ENCODE peak calls at places on chromosomes 11 and 22, in six cellular contexts. One of them, this sample, is unnamed.
A peak's percentile ranks its signal among the peaks of the same experiment; 100 is the strongest.

GRCh38 chr11:65134240-65134951 is at the start of gene SYVN1:
- DNase-seq in body of pancreas: peak; percentile 94
- DNase-seq in uterus: peak; percentile 89
- DNase-seq in thoracic aorta: peak; percentile 65
- DNase-seq in HepG2: peak; percentile 80
- DNase-seq in stomach: peak; percentile 94
- DNase-seq in this sample: peak; percentile 100

GRCh38 chr11:91435694-91436375 is 788.8 kb upstream of the FAT3 start:
- DNase-seq in stomach: peak; percentile 27
- DNase-seq in body of pancreas: no peak
- DNase-seq in HepG2: no peak
- DNase-seq in uterus: no peak
- DNase-seq in thoracic aorta: no peak
- DNase-seq in this sample: no peak

GRCh38 chr11:69071956-69072355 is 23.2 kb downstream of the TPCN2 start:
- DNase-seq in stomach: no peak
- DNase-seq in uterus: no peak
- DNase-seq in thoracic aorta: no peak
- DNase-seq in body of pancreas: no peak
- DNase-seq in HepG2: no peak
- DNase-seq in this sample: no peak

GRCh38 chr11:42923651-42924050 is 388.1 kb upstream of the API5 start:
- DNase-seq in thoracic aorta: no peak
- DNase-seq in body of pancreas: no peak
- DNase-seq in uterus: no peak
- DNase-seq in HepG2: no peak
- DNase-seq in stomach: no peak
- DNase-seq in this sample: no peak

GRCh38 chr11:45390407-45390806 is 104.3 kb upstream of the SYT13 start:
- DNase-seq in body of pancreas: no peak
- DNase-seq in stomach: no peak
- DNase-seq in thoracic aorta: no peak
- DNase-seq in uterus: no peak
- DNase-seq in HepG2: peak; percentile 49
- DNase-seq in this sample: no peak

GRCh38 chr11:87092159-87092558 is 54.4 kb downstream of the TMEM135 start:
- DNase-seq in thoracic aorta: no peak
- DNase-seq in HepG2: no peak
- DNase-seq in uterus: no peak
- DNase-seq in body of pancreas: no peak
- DNase-seq in stomach: no peak
- DNase-seq in this sample: no peak

GRCh38 chr22:24521791-24522245 is 26.7 kb downstream of the UPB1 start:
- DNase-seq in HepG2: peak; percentile 86
- DNase-seq in uterus: no peak
- DNase-seq in thoracic aorta: no peak
- DNase-seq in stomach: peak; percentile 76
- DNase-seq in body of pancreas: peak; percentile 72
- DNase-seq in this sample: peak; percentile 36

GRCh38 chr11:78158987-78159662 is 19.7 kb upstream of the ALG8 start:
- DNase-seq in thoracic aorta: no peak
- DNase-seq in body of pancreas: no peak
- DNase-seq in stomach: no peak
- DNase-seq in HepG2: no peak
- DNase-seq in uterus: peak; percentile 36
- DNase-seq in this sample: no peak

GRCh38 chr11:124535552-124536232 is 7.8 kb downstream of the OR8B12 start:
- DNase-seq in stomach: no peak
- DNase-seq in HepG2: no peak
- DNase-seq in body of pancreas: no peak
- DNase-seq in thoracic aorta: no peak
- DNase-seq in uterus: no peak
- DNase-seq in this sample: no peak

GRCh38 chr22:29478326-29479276 is 1.4 kb upstream of the NEFH start:
- DNase-seq in stomach: no peak
- DNase-seq in uterus: no peak
- DNase-seq in HepG2: no peak
- DNase-seq in thoracic aorta: no peak
- DNase-seq in body of pancreas: peak; percentile 16
- DNase-seq in this sample: no peak

GRCh38 chr22:20590477-20591294 is 83.3 kb downstream of the MED15 start:
- DNase-seq in uterus: no peak
- DNase-seq in body of pancreas: no peak
- DNase-seq in HepG2: no peak
- DNase-seq in thoracic aorta: no peak
- DNase-seq in stomach: no peak
- DNase-seq in this sample: no peak

GRCh38 chr11:47044112-47044511 is 107.6 kb downstream of the CSTPP1 start:
- DNase-seq in uterus: no peak
- DNase-seq in stomach: no peak
- DNase-seq in body of pancreas: no peak
- DNase-seq in thoracic aorta: no peak
- DNase-seq in HepG2: no peak
- DNase-seq in this sample: no peak

GRCh38 chr11:78379039-78379670 is 38.5 kb downstream of the GAB2 start:
- DNase-seq in thoracic aorta: no peak
- DNase-seq in uterus: no peak
- DNase-seq in HepG2: no peak
- DNase-seq in body of pancreas: no peak
- DNase-seq in stomach: no peak
- DNase-seq in this sample: no peak

GRCh38 chr22:50672471-50673230 is at the start of gene SHANK3:
- DNase-seq in uterus: peak; percentile 80
- DNase-seq in HepG2: no peak
- DNase-seq in stomach: no peak
- DNase-seq in body of pancreas: peak; percentile 26
- DNase-seq in thoracic aorta: no peak
- DNase-seq in this sample: no peak

GRCh38 chr11:134835561-134835960 is 423.5 kb upstream of the B3GAT1 start:
- DNase-seq in stomach: no peak
- DNase-seq in thoracic aorta: no peak
- DNase-seq in HepG2: no peak
- DNase-seq in uterus: no peak
- DNase-seq in body of pancreas: no peak
- DNase-seq in this sample: no peak

GRCh38 chr11:126855536-126855935 is 145.0 kb downstream of the KIRREL3 start:
- DNase-seq in uterus: no peak
- DNase-seq in stomach: no peak
- DNase-seq in HepG2: no peak
- DNase-seq in thoracic aorta: no peak
- DNase-seq in body of pancreas: no peak
- DNase-seq in this sample: no peak

GRCh38 chr22:50576070-50576469 is 2.2 kb downstream of the CPT1B start:
- DNase-seq in body of pancreas: peak; percentile 34
- DNase-seq in HepG2: peak; percentile 81
- DNase-seq in stomach: no peak
- DNase-seq in uterus: no peak
- DNase-seq in thoracic aorta: no peak
- DNase-seq in this sample: no peak

GRCh38 chr11:126357055-126357962 is 1.8 kb downstream of the ST3GAL4 start:
- DNase-seq in HepG2: no peak
- DNase-seq in stomach: no peak
- DNase-seq in thoracic aorta: no peak
- DNase-seq in body of pancreas: no peak
- DNase-seq in uterus: no peak
- DNase-seq in this sample: no peak

GRCh38 chr22:39414886-39415285 is 15.3 kb downstream of the TAB1 start:
- DNase-seq in HepG2: no peak
- DNase-seq in stomach: no peak
- DNase-seq in uterus: no peak
- DNase-seq in body of pancreas: no peak
- DNase-seq in thoracic aorta: no peak
- DNase-seq in this sample: no peak

GRCh38 chr11:130449996-130450419 is 1.6 kb downstream of the ADAMTS15 start:
- DNase-seq in uterus: peak; percentile 75
- DNase-seq in HepG2: no peak
- DNase-seq in thoracic aorta: peak; percentile 25
- DNase-seq in body of pancreas: peak; percentile 58
- DNase-seq in stomach: peak; percentile 79
- DNase-seq in this sample: no peak

GRCh38 chr11:11856638-11857037 is 14.9 kb downstream of the USP47 start:
- DNase-seq in thoracic aorta: no peak
- DNase-seq in stomach: no peak
- DNase-seq in HepG2: no peak
- DNase-seq in body of pancreas: no peak
- DNase-seq in uterus: no peak
- DNase-seq in this sample: no peak

GRCh38 chr11:113690619-113691569 is 15.2 kb downstream of the TMPRSS5 start:
- DNase-seq in body of pancreas: no peak
- DNase-seq in uterus: no peak
- DNase-seq in thoracic aorta: no peak
- DNase-seq in HepG2: peak; percentile 13
- DNase-seq in stomach: peak; percentile 75
- DNase-seq in this sample: peak; percentile 88

GRCh38 chr11:131978351-131978750 is 607.9 kb downstream of the NTM start:
- DNase-seq in stomach: no peak
- DNase-seq in uterus: no peak
- DNase-seq in thoracic aorta: no peak
- DNase-seq in HepG2: no peak
- DNase-seq in body of pancreas: no peak
- DNase-seq in this sample: no peak

GRCh38 chr11:61480936-61481335 is 27.6 kb upstream of the LRRC10B start:
- DNase-seq in HepG2: no peak
- DNase-seq in uterus: no peak
- DNase-seq in thoracic aorta: no peak
- DNase-seq in body of pancreas: peak; percentile 34
- DNase-seq in stomach: no peak
- DNase-seq in this sample: no peak

GRCh38 chr22:50267591-50268390 is 2.4 kb downstream of the MAPK11 start:
- DNase-seq in uterus: peak; percentile 70
- DNase-seq in thoracic aorta: no peak
- DNase-seq in body of pancreas: peak; percentile 82
- DNase-seq in HepG2: no peak
- DNase-seq in stomach: peak; percentile 72
- DNase-seq in this sample: no peak

GRCh38 chr11:65488273-65489058 is 10.4 kb upstream of the MALAT1 start:
- DNase-seq in uterus: peak; percentile 85
- DNase-seq in body of pancreas: peak; percentile 38
- DNase-seq in stomach: no peak
- DNase-seq in thoracic aorta: no peak
- DNase-seq in HepG2: no peak
- DNase-seq in this sample: peak; percentile 82

GRCh38 chr11:134734446-134734845 is 322.4 kb upstream of the B3GAT1 start:
- DNase-seq in body of pancreas: no peak
- DNase-seq in HepG2: no peak
- DNase-seq in thoracic aorta: no peak
- DNase-seq in uterus: no peak
- DNase-seq in stomach: no peak
- DNase-seq in this sample: no peak

GRCh38 chr11:107858217-107859070 is at the start of gene SLC35F2:
- DNase-seq in stomach: peak; percentile 78
- DNase-seq in thoracic aorta: no peak
- DNase-seq in uterus: no peak
- DNase-seq in body of pancreas: peak; percentile 72
- DNase-seq in HepG2: peak; percentile 51
- DNase-seq in this sample: peak; percentile 55

GRCh38 chr11:16909375-16910035 is 104.7 kb downstream of the PLEKHA7 start:
- DNase-seq in thoracic aorta: no peak
- DNase-seq in stomach: no peak
- DNase-seq in uterus: no peak
- DNase-seq in HepG2: no peak
- DNase-seq in body of pancreas: no peak
- DNase-seq in this sample: no peak

DNA sequence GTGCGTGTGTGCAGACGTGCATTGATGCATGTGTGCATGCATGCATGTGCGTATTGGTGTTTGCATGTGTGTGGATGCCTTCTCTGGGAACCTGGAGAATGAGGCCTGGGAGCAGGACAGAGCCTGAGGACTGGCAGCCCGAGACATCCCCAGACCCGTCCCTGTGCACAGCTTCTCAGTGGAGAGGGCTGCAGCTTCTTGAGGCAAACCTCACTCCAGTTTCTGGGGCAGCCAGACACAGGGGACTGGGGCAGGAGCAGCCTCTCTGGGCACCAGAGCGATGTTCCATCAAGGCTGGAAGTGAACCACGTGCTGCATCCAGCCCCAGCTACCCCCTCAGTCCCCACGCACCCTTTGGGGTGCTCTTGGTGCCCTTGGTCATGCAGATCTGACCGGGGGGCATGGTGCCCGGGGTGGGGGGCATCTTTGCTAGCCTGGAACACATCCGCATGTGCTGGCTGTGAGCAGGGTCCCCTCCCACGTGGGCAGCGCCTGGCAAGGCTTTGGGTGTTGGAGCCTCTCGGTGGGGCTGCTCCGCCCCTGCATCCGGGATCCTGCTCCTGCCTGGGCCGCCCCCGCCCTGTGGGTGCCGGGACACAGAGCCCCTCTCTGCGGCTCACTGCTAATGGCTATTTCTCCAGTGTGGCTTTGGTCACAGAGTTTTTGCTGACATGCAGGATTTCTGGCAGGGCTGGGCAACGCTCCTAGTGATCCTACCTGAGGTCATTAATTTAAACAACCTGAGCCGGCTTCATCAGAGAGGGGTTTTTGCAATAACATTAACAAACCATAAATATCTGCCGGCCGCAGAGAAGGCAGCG is 434.6 kb downstream of the TBC1D22A start:
- DNase-seq in HepG2: no peak
- DNase-seq in thoracic aorta: no peak
- DNase-seq in stomach: peak; percentile 22
- DNase-seq in uterus: no peak
- DNase-seq in body of pancreas: no peak
- DNase-seq in this sample: peak; percentile 39
- H3K9me3 ChIP-seq in HepG2: no peaks in the 10 kb centered on the region
- H3K9me3 ChIP-seq in thoracic aorta: no peaks in the 10 kb centered on the region
- H3K9me3 ChIP-seq in stomach: no peaks in the 10 kb centered on the region
- H3K9me3 ChIP-seq in uterus: no peaks in the 10 kb centered on the region
- H3K9me3 ChIP-seq in body of pancreas: no peaks in the 10 kb centered on the region
- H3K9me3 ChIP-seq in this sample: no peaks in the 10 kb centered on the region

GRCh38 chr11:71371674-71372069 is 76.5 kb downstream of the DHCR7 start:
- DNase-seq in stomach: no peak
- DNase-seq in body of pancreas: no peak
- DNase-seq in HepG2: no peak
- DNase-seq in thoracic aorta: no peak
- DNase-seq in uterus: no peak
- DNase-seq in this sample: no peak
- H3K4me1 ChIP-seq in stomach: no peaks in the 10 kb centered on the region
- H3K4me1 ChIP-seq in body of pancreas: no peaks in the 10 kb centered on the region
- H3K4me1 ChIP-seq in HepG2: no peaks in the 10 kb centered on the region
- H3K4me1 ChIP-seq in thoracic aorta: no peaks in the 10 kb centered on the region
- H3K4me1 ChIP-seq in uterus: no peaks in the 10 kb centered on the region
- H3K4me1 ChIP-seq in this sample: no peaks in the 10 kb centered on the region

DNA sequence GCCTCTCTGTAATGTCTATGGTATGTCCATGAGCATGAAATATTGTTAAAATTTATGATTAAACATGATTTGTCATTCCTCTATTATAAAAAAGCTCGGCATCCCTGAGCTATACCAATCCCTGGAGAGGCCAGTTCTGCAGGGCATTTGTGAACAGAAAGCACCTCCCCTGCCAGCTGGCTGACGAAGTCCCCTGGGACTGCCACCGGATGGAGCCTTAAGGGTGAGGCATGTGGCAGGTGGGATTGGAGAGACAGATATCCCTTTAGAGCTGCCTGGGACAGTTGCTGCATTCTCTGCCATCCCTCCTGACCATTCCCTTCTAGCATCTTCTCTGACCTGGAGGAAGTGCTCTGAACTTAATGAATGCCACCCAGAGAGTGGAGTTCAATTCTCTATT is 219.2 kb upstream of the NAV2 start:
- DNase-seq in body of pancreas: no peak
- DNase-seq in uterus: no peak
- DNase-seq in stomach: no peak
- DNase-seq in HepG2: no peak
- DNase-seq in thoracic aorta: no peak
- DNase-seq in this sample: no peak
- H3K9me3 ChIP-seq in body of pancreas: no peaks in the 10 kb centered on the region
- H3K9me3 ChIP-seq in uterus: no peaks in the 10 kb centered on the region
- H3K9me3 ChIP-seq in stomach: no peaks in the 10 kb centered on the region
- H3K9me3 ChIP-seq in HepG2: no peaks in the 10 kb centered on the region
- H3K9me3 ChIP-seq in thoracic aorta: no peaks in the 10 kb centered on the region
- H3K9me3 ChIP-seq in this sample: no peaks in the 10 kb centered on the region

GRCh38 chr11:83172551-83172950 is 15.6 kb downstream of the PCF11 start:
- DNase-seq in stomach: no peak
- DNase-seq in HepG2: no peak
- DNase-seq in body of pancreas: no peak
- DNase-seq in thoracic aorta: no peak
- DNase-seq in uterus: no peak
- DNase-seq in this sample: no peak
- H3K4me1 ChIP-seq in stomach: peaks cover 58% of the 10 kb centered on the region
- H3K4me1 ChIP-seq in HepG2: peaks cover 29% of the 10 kb centered on the region
- H3K4me1 ChIP-seq in body of pancreas: peaks cover 74% of the 10 kb centered on the region
- H3K4me1 ChIP-seq in thoracic aorta: peaks cover 68% of the 10 kb centered on the region
- H3K4me1 ChIP-seq in uterus: no peaks in the 10 kb centered on the region
- H3K4me1 ChIP-seq in this sample: no peaks in the 10 kb centered on the region

This sample was measured in SJSA1.